ENCODE peak calls at places on chromosomes 16 and 17, in four cellular contexts. L is GM12891, R is K562, S is GM12878. I is an unnamed sample.
A peak's percentile ranks its signal among the peaks of the same experiment; 100 is the strongest.

GRCh38 chr17:41683441-41684007 is 5.2 kb upstream of the EIF1 start:
- DNase-seq in L (no peak), R (no peak), S (no peak), I (no peak)

GRCh38 chr16:29678691-29679267 is at the start of gene QPRT:
- DNase-seq in L (peak; percentile 62), R (peak; percentile 93), S (no peak), I (no peak)

GRCh38 chr17:43667506-43668438 is 6.0 kb upstream of the MEOX1 start:
- DNase-seq in L (no peak), R (no peak), S (no peak), I (no peak)

GRCh38 chr17:58312824-58313223 is 15.8 kb downstream of the TSPOAP1 start:
- DNase-seq in L (no peak), R (no peak), S (no peak), I (no peak)

GRCh38 chr16:1975432-1976215 is 3.8 kb downstream of the TBL3 start:
- DNase-seq in L (no peak), R (no peak), S (no peak), I (no peak)

GRCh38 chr17:49132317-49132698 is 261 bp upstream of the B4GALNT2 start:
- DNase-seq in L (no peak), R (no peak), S (no peak), I (no peak)

GRCh38 chr16:52912565-52913173 is 140.0 kb downstream of the CHD9NB start:
- DNase-seq in L (peak; percentile 12), R (peak; percentile 48), S (peak; percentile 11), I (peak; percentile 14)

GRCh38 chr17:32947736-32948135 is 19.8 kb downstream of the TMEM98 start:
- DNase-seq in L (no peak), R (no peak), S (no peak), I (no peak)

GRCh38 chr16:69293401-69293800 is 17.7 kb upstream of the VPS4A start:
- DNase-seq in L (no peak), R (no peak), S (no peak), I (no peak)

GRCh38 chr17:58330997-58331814 is 2.6 kb upstream of the TSPOAP1 start:
- DNase-seq in L (no peak), R (peak; percentile 75), S (no peak), I (peak; percentile 85)

GRCh38 chr17:58172369-58173071 is 5.7 kb downstream of the OR4D2 start:
- DNase-seq in L (no peak), R (peak; percentile 41), S (peak; percentile 3), I (peak; percentile 41)

GRCh38 chr16:67158637-67159600 is 790 bp downstream of the TRADD start:
- DNase-seq in L (no peak), R (peak; percentile 57), S (peak; percentile 71), I (no peak)

GRCh38 chr17:57915980-57916757 is 39.0 kb downstream of the CUEDC1 start:
- DNase-seq in L (no peak), R (no peak), S (no peak), I (no peak)

GRCh38 chr17:2049333-2050245 is 5.3 kb upstream of the HIC1 start:
- DNase-seq in L (peak; percentile 83), R (peak; percentile 89), S (no peak), I (peak; percentile 42)

GRCh38 chr17:54951286-54951685 is 17.2 kb downstream of the COX11 start:
- DNase-seq in L (no peak), R (no peak), S (no peak), I (no peak)

GRCh38 chr16:19092653-19093410 is 20.9 kb upstream of the ITPRIPL2 start:
- DNase-seq in L (no peak), R (no peak), S (no peak), I (no peak)

GRCh38 chr16:19093631-19094541 is 19.9 kb upstream of the ITPRIPL2 start:
- DNase-seq in L (no peak), R (no peak), S (no peak), I (no peak)

GRCh38 chr16:19088341-19088916 is 21.0 kb downstream of the COQ7 start:
- DNase-seq in L (no peak), R (no peak), S (no peak), I (no peak)

GRCh38 chr16:19089410-19089955 is 22.1 kb downstream of the COQ7 start:
- DNase-seq in L (no peak), R (no peak), S (no peak), I (no peak)

DNA sequence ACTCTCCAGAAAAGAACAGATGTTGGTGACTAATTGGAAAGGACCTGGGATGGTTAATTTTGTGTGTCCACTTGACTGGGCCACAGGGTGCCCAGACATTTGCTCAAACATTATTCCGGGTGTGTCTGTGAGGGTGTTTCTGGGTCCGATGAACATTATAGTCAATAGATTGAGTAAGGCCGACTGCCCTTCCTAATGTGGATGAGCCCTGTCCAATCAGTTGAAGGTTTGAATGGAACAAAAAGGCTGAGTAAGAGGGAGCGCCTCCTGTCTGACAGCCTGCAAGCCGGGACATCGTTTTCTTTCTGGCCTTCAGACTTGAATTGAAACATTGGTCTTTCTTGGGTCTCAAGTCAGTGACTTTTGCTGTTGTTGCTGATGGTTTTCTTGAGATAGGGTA is 22.8 kb upstream of the ITPRIPL2 start:
- DNase-seq in L (no peak), R (no peak), S (no peak), I (no peak)
- TF ChIP-seq SPI1 in L (no peak), R (no peak), S (no peak), I (no peak)

GRCh38 chr17:83015511-83015910 is 63.9 kb upstream of the METRNL start:
- DNase-seq in L (no peak), R (no peak), S (no peak), I (no peak)

GRCh38 chr17:83014297-83014696 is 65.1 kb upstream of the METRNL start:
- DNase-seq in L (no peak), R (no peak), S (no peak), I (no peak)

GRCh38 chr17:83013779-83014117 is 65.7 kb upstream of the METRNL start:
- DNase-seq in L (peak; percentile 27), R (no peak), S (no peak), I (no peak)

GRCh38 chr17:83012161-83012800 is 67.1 kb upstream of the METRNL start:
- DNase-seq in L (peak; percentile 14), R (no peak), S (no peak), I (no peak)

DNA sequence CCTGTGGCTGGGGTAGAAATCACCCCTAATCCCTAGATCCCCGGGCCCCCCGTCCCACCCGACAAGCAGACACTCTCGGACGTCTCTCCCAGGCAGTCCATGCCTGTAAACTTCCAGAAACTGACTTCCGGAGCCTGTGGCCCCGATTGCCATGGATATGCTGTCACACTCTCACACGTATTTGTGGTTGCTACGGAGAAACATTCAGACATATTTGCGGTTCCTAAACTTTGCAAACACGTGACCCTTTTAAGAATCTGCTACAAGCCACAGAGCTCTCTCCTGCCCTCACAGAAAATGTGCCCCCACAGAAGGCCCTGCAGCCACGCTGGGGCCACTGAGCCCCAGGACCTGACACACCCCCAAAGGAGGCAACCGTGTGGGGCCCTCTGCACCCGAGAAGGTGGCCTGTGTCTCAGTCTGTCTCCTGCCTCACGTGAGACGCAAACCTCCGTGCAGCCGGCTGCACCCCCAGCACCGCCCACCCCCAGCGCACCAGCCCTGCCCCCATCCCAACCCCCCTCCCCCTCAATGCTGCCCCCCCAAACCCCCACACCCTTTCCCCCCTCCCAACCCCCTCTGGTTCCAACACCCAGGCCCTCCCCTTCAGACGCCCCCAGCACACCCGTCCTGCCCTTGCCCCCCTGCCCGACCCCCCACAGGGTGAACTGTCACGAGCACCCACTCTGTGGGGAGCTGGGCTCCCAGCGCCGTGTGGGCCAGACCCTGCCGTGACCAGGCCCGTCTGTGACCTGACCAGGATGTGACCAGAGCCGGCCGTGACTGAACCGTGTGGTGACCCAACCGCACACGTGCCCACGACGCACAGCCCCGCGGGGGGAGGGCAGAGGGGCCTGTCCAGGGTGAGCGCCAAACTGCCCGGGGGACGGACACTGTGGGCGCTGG is 66.3 kb upstream of the METRNL start:
- DNase-seq in L (peak; percentile 5), R (no peak), S (no peak), I (no peak)
- TF ChIP-seq SPI1 in L (no peak), R (no peak), S (no peak), I (no peak)

GRCh38 chr16:20424129-20424866 is 15.0 kb downstream of the ACSM5 start:
- DNase-seq in L (no peak), R (no peak), S (no peak), I (no peak)
- TF ChIP-seq SPI1 in L (no peak), R (no peak), S (no peak), I (no peak)

GRCh38 chr17:77610980-77611641 is 347.4 kb upstream of the TNRC6C start:
- DNase-seq in L (no peak), R (no peak), S (no peak), I (no peak)

GRCh38 chr17:77611791-77612466 is 346.6 kb upstream of the TNRC6C start:
- DNase-seq in L (no peak), R (no peak), S (no peak), I (no peak)

GRCh38 chr17:77609553-77610517 is 348.7 kb upstream of the TNRC6C start:
- DNase-seq in L (peak; percentile 49), R (no peak), S (peak; percentile 43), I (no peak)

GRCh38 chr17:77608431-77608830 is 350.1 kb upstream of the TNRC6C start:
- DNase-seq in L (no peak), R (no peak), S (no peak), I (no peak)

GRCh38 chr17:77610518-77610893 is 348.0 kb upstream of the TNRC6C start:
- DNase-seq in L (no peak), R (no peak), S (no peak), I (no peak)
- TF ChIP-seq SPI1 in L (no peak), R (no peak), S (no peak), I (no peak)

GRCh38 chr17:16013943-16014407 is 14.4 kb downstream of the TTC19 start:
- DNase-seq in L (no peak), R (no peak), S (no peak), I (no peak)
- TF ChIP-seq SPI1 in L (no peak), R (no peak), S (no peak), I (no peak)

GRCh38 chr17:71224824-71225575 is 895.8 kb upstream of the SOX9 start:
- DNase-seq in L (no peak), R (no peak), S (no peak), I (no peak)
- TF ChIP-seq SPI1 in L (no peak), R (no peak), S (no peak), I (no peak)

GRCh38 chr16:56551796-56552738 is 12.8 kb upstream of the MT4 start:
- DNase-seq in L (no peak), R (no peak), S (no peak), I (no peak)
- TF ChIP-seq SPI1 in L (peak; percentile 22), R (no peak), S (peak; percentile 38), I (no peak)

DNA sequence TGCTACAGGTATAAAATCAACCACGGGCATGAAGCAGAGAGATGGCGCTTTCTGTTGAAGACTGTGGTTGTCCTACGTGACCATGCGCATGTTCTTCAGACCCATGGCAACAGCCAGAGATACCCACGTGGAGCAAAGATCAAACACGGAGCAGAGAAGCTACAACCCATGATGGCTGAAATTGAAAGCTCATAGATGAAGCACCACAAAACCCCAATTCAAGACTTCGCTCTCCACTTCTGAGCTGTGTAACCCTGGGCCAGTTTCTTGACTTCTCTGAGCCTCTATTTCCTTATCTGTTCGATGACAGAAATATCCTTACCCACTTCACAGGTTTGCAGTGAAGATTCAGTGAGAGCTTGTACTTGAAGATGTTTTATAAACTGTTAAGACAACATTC is 49.6 kb downstream of the C16orf95 start:
- DNase-seq in L (no peak), R (no peak), S (no peak), I (no peak)
- TF ChIP-seq SPI1 in L (no peak), R (no peak), S (no peak), I (no peak)

DNA sequence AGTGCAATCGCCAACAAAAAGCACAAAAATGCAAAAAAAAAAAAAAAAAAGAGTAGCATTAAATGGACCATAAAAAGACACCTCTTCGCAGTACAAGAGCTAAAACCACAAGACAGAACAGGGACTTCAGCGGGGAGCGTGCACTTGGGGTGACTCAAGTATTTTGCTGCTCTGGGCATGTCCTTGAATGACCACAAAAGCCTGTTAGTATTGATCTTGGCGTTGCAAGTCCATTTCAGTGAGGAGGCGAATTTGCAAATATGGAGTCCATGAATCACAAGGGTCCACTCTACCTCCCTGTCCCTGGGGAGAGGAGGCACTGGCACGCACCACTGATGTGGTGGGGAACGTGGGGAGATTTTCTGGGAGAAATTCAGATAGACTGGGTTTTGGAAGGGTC is 78.9 kb downstream of the CNGB1 start:
- DNase-seq in L (no peak), R (no peak), S (no peak), I (no peak)
- TF ChIP-seq SPI1 in L (no peak), R (no peak), S (no peak), I (no peak)